ENCODE peak calls at places on chromosomes 11 and 22, in nine cellular contexts. L is tibial artery, F is aorta, A is right atrium auricular region, G is neural progenitor cell, T is HCT116, J is heart right ventricle, V is cardiac muscle cell, K is right cardiac atrium. U is an unnamed sample. For H3K9me3 and H3K4me1, the result is how much of the 10 kb centered on the place peaks cover.

GRCh38 chr22:24807284-24807950 is 1.4 kb downstream of the SGSM1 start:
- DNase-seq in L (peak), F (peak), A (no peak), G (peak), T (no peak), J (peak), V (peak), K (peak), U (no peak)

GRCh38 chr11:69202511-69203221 is 46.9 kb downstream of the SMIM38 start:
- DNase-seq in L (peak), F (no peak), A (no peak), G (no peak), T (no peak), J (no peak), V (no peak), K (no peak), U (no peak)

GRCh38 chr11:75233688-75234295 is 6.8 kb upstream of the TPBGL start:
- DNase-seq in L (no peak), F (no peak), A (no peak), G (peak), T (no peak), J (no peak), V (peak), K (no peak), U (peak)

GRCh38 chr22:30005213-30005857 is 74.9 kb upstream of the HORMAD2 start:
- DNase-seq in L (peak), F (peak), A (peak), G (peak), T (peak), J (peak), V (peak), K (peak), U (peak)

GRCh38 chr11:95536049-95536448 is 253.5 kb downstream of the FAM76B start:
- DNase-seq in L (no peak), F (no peak), A (no peak), G (no peak), T (no peak), J (no peak), V (no peak), K (no peak), U (no peak)

GRCh38 chr11:75346296-75346695 is 5.2 kb downstream of the ARRB1 start:
- DNase-seq in L (no peak), F (peak), A (no peak), G (no peak), T (no peak), J (no peak), V (no peak), K (no peak), U (no peak)

GRCh38 chr11:47156951-47157350 is 19.7 kb downstream of the ARFGAP2 start:
- DNase-seq in L (no peak), F (no peak), A (no peak), G (no peak), T (no peak), J (no peak), V (no peak), K (no peak), U (no peak)

GRCh38 chr22:22888509-22889353 is 1.1 kb downstream of the IGLL5 start:
- DNase-seq in L (peak), F (no peak), A (no peak), G (no peak), T (no peak), J (no peak), V (no peak), K (no peak), U (peak)

GRCh38 chr11:87466228-87466627 is 428.5 kb downstream of the TMEM135 start:
- DNase-seq in L (no peak), F (no peak), A (no peak), G (no peak), T (no peak), J (no peak), V (no peak), K (no peak), U (no peak)

GRCh38 chr11:15937601-15938361 is 418.6 kb downstream of the SOX6 start:
- DNase-seq in L (no peak), F (no peak), A (no peak), G (no peak), T (no peak), J (no peak), V (no peak), K (no peak), U (no peak)

GRCh38 chr22:27832606-27833005 is 31.1 kb upstream of the MN1 start:
- DNase-seq in L (no peak), F (no peak), A (no peak), G (no peak), T (no peak), J (no peak), V (no peak), K (no peak), U (no peak)

GRCh38 chr11:78646564-78647185 is 72.0 kb upstream of the NARS2 start:
- DNase-seq in L (no peak), F (no peak), A (peak), G (peak), T (peak), J (no peak), V (peak), K (no peak), U (peak)

GRCh38 chr22:32695451-32695891 is 106.0 kb upstream of the TIMP3 start:
- DNase-seq in L (no peak), F (no peak), A (no peak), G (no peak), T (peak), J (no peak), V (peak), K (no peak), U (no peak)

GRCh38 chr11:92642146-92642919 is 327.1 kb upstream of the MTNR1B start:
- DNase-seq in L (no peak), F (no peak), A (no peak), G (no peak), T (no peak), J (no peak), V (no peak), K (no peak), U (no peak)

GRCh38 chr11:130634981-130635473 is 186.6 kb downstream of the ADAMTS15 start:
- DNase-seq in L (peak), F (peak), A (no peak), G (no peak), T (no peak), J (no peak), V (no peak), K (peak), U (no peak)
- H3K9me3 ChIP-seq in L (under half), F (under half), A (under half), G (under half), T (under half), J (under half), V (under half), K (under half), U (under half)

GRCh38 chr22:35475545-35475944 is 65.1 kb upstream of the RASD2 start:
- DNase-seq in L (no peak), F (no peak), A (no peak), G (no peak), T (no peak), J (no peak), V (no peak), K (no peak), U (no peak)
- H3K4me1 ChIP-seq in L (under half), F (under half), A (under half), G (under half), T (under half), J (under half), V (under half), K (under half), U (under half)

GRCh38 chr11:106233191-106233590 is 155.7 kb downstream of the AASDHPPT start:
- DNase-seq in L (no peak), F (no peak), A (no peak), G (no peak), T (no peak), J (no peak), V (no peak), K (no peak), U (no peak)

GRCh38 chr11:106231591-106231990 is 154.1 kb downstream of the AASDHPPT start:
- DNase-seq in L (no peak), F (no peak), A (no peak), G (peak), T (no peak), J (no peak), V (peak), K (no peak), U (no peak)

GRCh38 chr11:106224172-106224571 is 146.7 kb downstream of the AASDHPPT start:
- DNase-seq in L (no peak), F (no peak), A (no peak), G (no peak), T (no peak), J (no peak), V (no peak), K (no peak), U (no peak)

GRCh38 chr11:106234794-106235193 is 157.3 kb downstream of the AASDHPPT start:
- DNase-seq in L (no peak), F (no peak), A (no peak), G (no peak), T (no peak), J (no peak), V (no peak), K (no peak), U (no peak)

GRCh38 chr11:106228996-106229395 is 151.5 kb downstream of the AASDHPPT start:
- DNase-seq in L (no peak), F (no peak), A (no peak), G (no peak), T (no peak), J (no peak), V (peak), K (no peak), U (no peak)
- H3K9me3 ChIP-seq in L (under half), F (under half), A (under half), G (under half), T (under half), J (under half), V (under half), K (under half), U (under half)

GRCh38 chr11:43690929-43691328 is 10.4 kb downstream of the HSD17B12 start:
- DNase-seq in L (no peak), F (no peak), A (no peak), G (no peak), T (no peak), J (no peak), V (no peak), K (no peak), U (no peak)

GRCh38 chr11:43691806-43692205 is 11.3 kb downstream of the HSD17B12 start:
- DNase-seq in L (no peak), F (no peak), A (no peak), G (no peak), T (no peak), J (no peak), V (no peak), K (no peak), U (no peak)

GRCh38 chr11:43689167-43689566 is 8.6 kb downstream of the HSD17B12 start:
- DNase-seq in L (no peak), F (no peak), A (no peak), G (no peak), T (no peak), J (no peak), V (no peak), K (no peak), U (no peak)

GRCh38 chr11:43693069-43693468 is 12.5 kb downstream of the HSD17B12 start:
- DNase-seq in L (no peak), F (no peak), A (no peak), G (no peak), T (no peak), J (no peak), V (peak), K (no peak), U (no peak)

DNA sequence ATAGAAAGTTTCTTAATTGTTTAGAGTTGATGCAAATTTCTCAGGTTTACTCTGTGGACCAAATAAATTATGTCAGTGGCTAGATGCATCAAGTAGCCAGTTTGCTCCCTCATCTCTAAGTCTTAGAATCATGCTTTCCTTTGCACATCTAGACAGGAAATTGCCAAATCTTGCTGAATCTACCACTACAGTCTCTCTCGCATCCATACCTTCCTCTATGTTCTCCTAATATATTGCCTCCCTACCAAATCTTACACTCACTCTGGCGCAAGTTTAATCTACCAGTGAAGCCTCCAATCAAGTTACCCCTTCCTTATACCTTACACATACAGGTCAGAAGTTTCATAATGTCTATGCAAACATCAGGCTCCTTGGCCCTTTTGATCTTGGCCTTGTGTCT is 10.8 kb downstream of the HSD17B12 start:
- DNase-seq in L (no peak), F (no peak), A (no peak), G (no peak), T (no peak), J (no peak), V (peak), K (no peak), U (no peak)
- H3K4me1 ChIP-seq in L (under half), F (under half), A (half or more), G (under half), T (under half), J (half or more), V (under half), K (under half), U (under half)

GRCh38 chr11:120197254-120197891 is 13.5 kb upstream of the OAF start:
- DNase-seq in L (no peak), F (no peak), A (no peak), G (no peak), T (no peak), J (no peak), V (no peak), K (no peak), U (no peak)
- H3K9me3 ChIP-seq in L (under half), F (under half), A (under half), G (under half), T (under half), J (under half), V (under half), K (under half), U (under half)